ENCODE peak calls at places on chromosome 7, in eight cellular contexts. R is cardiac muscle cell; Q is mammary epithelial cell; M is uterus; T is upper lobe of right lung; K is tibial artery; P is CD8-positive, alpha-beta memory T cell; W is esophagus squamous epithelium. C is an unnamed sample.

GRCh38 chr7:137847418-137848050 is 760 bp upstream of the DGKI start:
- DNase-seq in P (no peak), W (no peak), M (no peak), K (no peak), R (peak; percentile 45), Q (no peak), T (no peak), C (no peak)

GRCh38 chr7:120079704-120080103 is 193.3 kb upstream of the KCND2 start:
- DNase-seq in P (no peak), W (no peak), K (no peak), R (peak; percentile 26), M (no peak), Q (no peak), T (no peak), C (no peak)

GRCh38 chr7:92667816-92668540 is 77.8 kb upstream of the FAM133B start:
- DNase-seq in K (no peak), T (no peak), M (no peak), W (no peak), P (no peak), Q (peak; percentile 30), R (no peak), C (no peak)

GRCh38 chr7:112190120-112190519 is 16.1 kb downstream of the DOCK4 start:
- DNase-seq in R (no peak), W (no peak), K (no peak), M (no peak), P (no peak), Q (no peak), T (no peak), C (no peak)

GRCh38 chr7:116679495-116679894 is 7.5 kb downstream of the MET start:
- DNase-seq in T (no peak), Q (peak; percentile 97), R (no peak), W (no peak), K (no peak), P (no peak), M (no peak), C (no peak)

GRCh38 chr7:71735961-71736556 is 604.1 kb downstream of the GALNT17 start:
- DNase-seq in W (no peak), T (no peak), M (peak; percentile 46), K (peak; percentile 76), R (peak; percentile 86), P (no peak), Q (peak; percentile 31), C (no peak)

GRCh38 chr7:1301054-1301811 is 68.6 kb downstream of the UNCX start:
- DNase-seq in P (no peak), M (no peak), Q (no peak), R (no peak), W (no peak), K (no peak), T (no peak), C (no peak)

GRCh38 chr7:25849361-25850184 is 302.4 kb upstream of the NFE2L3 start:
- DNase-seq in W (no peak), M (peak; percentile 69), P (no peak), R (no peak), Q (peak; percentile 65), T (no peak), K (peak; percentile 80), C (no peak)

GRCh38 chr7:100153713-100154519 is 4.6 kb downstream of the TRAPPC14 start:
- DNase-seq in T (no peak), Q (no peak), W (no peak), M (no peak), K (no peak), R (no peak), P (no peak), C (no peak)

GRCh38 chr7:6655636-6656385 is 18.7 kb downstream of the ZNF316 start:
- DNase-seq in W (no peak), K (peak; percentile 56), T (peak; percentile 48), M (no peak), R (no peak), P (no peak), Q (no peak), C (no peak)

GRCh38 chr7:5679741-5680473 is 101.6 kb downstream of the RNF216 start:
- DNase-seq in P (no peak), W (no peak), R (no peak), K (peak; percentile 79), Q (no peak), T (peak; percentile 80), M (no peak), C (no peak)

GRCh38 chr7:102883098-102883860 is 29.5 kb upstream of the LRRC17 start:
- DNase-seq in R (no peak), K (no peak), T (no peak), W (no peak), Q (peak; percentile 72), P (no peak), M (no peak), C (no peak)

GRCh38 chr7:114842551-114843065 is 79.3 kb upstream of the MDFIC start:
- DNase-seq in R (no peak), P (no peak), M (no peak), Q (no peak), K (no peak), T (no peak), W (no peak), C (no peak)

GRCh38 chr7:155183655-155184054 is 113.5 kb downstream of the HTR5A start:
- DNase-seq in T (no peak), Q (no peak), K (no peak), W (no peak), R (no peak), M (no peak), P (no peak), C (no peak)

GRCh38 chr7:152910545-152911013 is 151.0 kb downstream of the ACTR3B start:
- DNase-seq in P (no peak), W (no peak), R (peak; percentile 47), T (no peak), Q (no peak), M (no peak), K (no peak), C (no peak)

GRCh38 chr7:144785491-144785890 is 50.4 kb downstream of the TPK1 start:
- DNase-seq in M (no peak), K (no peak), P (no peak), T (no peak), W (no peak), R (no peak), Q (no peak), C (no peak)

GRCh38 chr7:269721-270120 is 20.2 kb upstream of the FOXL3 start:
- DNase-seq in Q (no peak), K (no peak), W (no peak), T (no peak), R (no peak), P (peak; percentile 35), M (no peak), C (no peak)

GRCh38 chr7:271266-272107 is 18.5 kb upstream of the FOXL3 start:
- DNase-seq in P (no peak), Q (no peak), M (no peak), R (no peak), W (no peak), T (no peak), K (no peak), C (no peak)

GRCh38 chr7:272108-272615 is 17.8 kb upstream of the FOXL3 start:
- DNase-seq in K (no peak), R (no peak), T (no peak), M (no peak), Q (no peak), P (peak; percentile 12), W (no peak), C (no peak)

GRCh38 chr7:268991-269390 is 21.0 kb upstream of the FOXL3 start:
- DNase-seq in W (no peak), K (no peak), R (no peak), Q (no peak), M (no peak), T (no peak), P (peak; percentile 22), C (no peak)

GRCh38 chr7:270351-270983 is 19.5 kb upstream of the FOXL3 start:
- DNase-seq in Q (no peak), W (no peak), R (no peak), P (peak; percentile 37), M (no peak), K (no peak), T (no peak), C (no peak)
- H3K9me3 ChIP-seq in Q (no peaks in the 10 kb centered on the region), W (no peaks in the 10 kb centered on the region), R (no peaks in the 10 kb centered on the region), P (no peaks in the 10 kb centered on the region), M (peaks cover 11% of the 10 kb centered on the region), K (peaks cover 24% of the 10 kb centered on the region), T (no peaks in the 10 kb centered on the region), C (peaks cover 18% of the 10 kb centered on the region)

DNA sequence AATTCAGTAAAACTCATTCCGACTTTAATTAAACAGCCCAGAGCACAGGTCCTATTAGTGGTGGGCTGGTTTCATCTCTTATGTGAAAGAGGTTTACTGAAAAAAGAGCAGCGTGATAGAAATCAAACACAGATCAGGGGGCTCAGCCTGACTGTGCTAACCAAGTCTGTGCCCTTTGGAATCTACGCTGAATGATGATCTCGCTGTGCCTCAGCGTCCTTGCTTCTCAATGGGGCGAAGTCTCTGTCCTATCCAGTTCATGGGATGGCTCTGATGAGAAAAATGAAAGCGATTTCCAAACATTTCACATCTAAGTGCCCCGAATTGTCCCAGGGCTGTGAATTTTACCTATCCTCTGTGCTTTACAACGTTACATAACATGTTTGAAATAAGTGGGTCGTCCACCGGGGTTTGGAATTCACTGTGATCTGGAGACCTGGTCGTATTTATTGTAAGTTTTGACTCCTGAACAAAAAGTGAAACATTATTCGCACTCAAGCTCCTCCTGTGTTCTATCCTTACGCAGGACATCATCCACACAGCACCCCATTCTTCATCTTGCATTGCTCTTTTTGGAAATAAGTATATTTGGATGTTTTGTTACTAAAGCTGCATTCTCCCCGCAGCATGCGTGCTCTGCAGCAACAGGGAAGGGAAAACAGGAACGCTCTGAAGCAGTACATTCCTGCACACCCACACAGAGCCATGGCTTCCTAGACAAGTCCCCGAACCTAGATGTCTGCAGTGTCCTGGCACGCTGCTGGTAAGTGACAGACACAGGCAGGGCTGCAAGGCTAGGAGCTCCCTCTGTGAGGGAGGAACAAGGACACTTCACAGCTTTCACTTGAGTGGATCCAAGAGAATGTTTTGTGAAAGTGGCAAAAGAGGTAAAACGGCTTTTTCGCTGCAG is 83.5 kb downstream of the SLC37A3 start:
- DNase-seq in R (no peak), P (no peak), K (no peak), T (no peak), Q (peak; percentile 33), M (peak; percentile 18), W (no peak), C (no peak)
- H3K4me3 ChIP-seq in R (no peak overlapping the region), P (no peak overlapping the region), K (no peak overlapping the region), T (peak overlapping the region; percentile 18), Q (peak overlapping the region; percentile 15), M (no peak overlapping the region), W (no peak overlapping the region), C (no peak overlapping the region)

DNA sequence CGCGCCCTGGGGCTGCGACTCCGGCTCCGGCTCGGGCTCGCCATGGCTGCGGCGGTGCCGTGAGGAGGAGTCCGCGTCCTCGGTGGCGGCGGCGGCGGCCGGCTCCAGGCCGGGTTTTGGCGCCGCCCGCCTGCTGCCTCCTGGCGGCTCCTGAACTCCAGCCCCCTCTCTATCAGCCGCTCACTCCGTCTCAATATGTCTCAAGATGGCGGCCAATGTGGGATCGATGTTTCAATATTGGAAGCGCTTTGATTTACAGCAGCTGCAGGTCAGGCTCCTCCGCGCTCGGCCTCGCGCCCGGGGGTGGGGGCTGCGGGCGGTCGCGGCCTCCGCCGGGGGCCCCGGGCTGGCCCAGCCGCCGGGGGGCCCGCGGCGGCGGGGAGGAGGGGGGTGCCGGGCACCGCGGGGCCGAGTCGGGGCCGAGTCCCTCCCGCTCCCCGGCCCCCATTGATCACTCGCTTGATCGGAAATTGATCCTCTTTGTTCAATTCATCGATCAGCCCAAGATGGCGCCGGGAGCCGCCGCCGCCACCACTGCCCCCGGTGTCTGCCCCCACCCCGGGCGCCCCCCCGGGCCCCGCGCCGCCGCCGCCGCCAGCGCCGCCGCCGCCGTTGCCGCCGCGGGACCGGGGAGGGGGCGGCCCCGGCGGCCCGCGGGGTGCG is 1.5 kb upstream of the CUX1 start:
- DNase-seq in Q (peak; percentile 75), P (peak; percentile 79), M (peak; percentile 74), T (peak; percentile 89), R (peak; percentile 92), W (peak; percentile 35), K (peak; percentile 82), C (no peak)
- H3K4me1 ChIP-seq in Q (peaks cover 16% of the 10 kb centered on the region), P (peaks cover 16% of the 10 kb centered on the region), M (no peaks in the 10 kb centered on the region), T (peaks cover 25% of the 10 kb centered on the region), R (peaks cover 41% of the 10 kb centered on the region), W (peaks cover 8% of the 10 kb centered on the region), K (no peaks in the 10 kb centered on the region), C (peaks cover 13% of the 10 kb centered on the region)

GRCh38 chr7:158017226-158018060 is 570.2 kb downstream of the PTPRN2 start:
- DNase-seq in P (no peak), T (peak; percentile 50), R (peak; percentile 36), W (no peak), M (no peak), K (peak; percentile 53), Q (no peak), C (no peak)
- H3K9me3 ChIP-seq in P (no peaks in the 10 kb centered on the region), T (no peaks in the 10 kb centered on the region), R (no peaks in the 10 kb centered on the region), W (no peaks in the 10 kb centered on the region), M (no peaks in the 10 kb centered on the region), K (no peaks in the 10 kb centered on the region), Q (peaks cover 38% of the 10 kb centered on the region), C (no peaks in the 10 kb centered on the region)

C was measured in thoracic aorta.